ENCODE peak calls at places on chromosomes 7 and 10, in nine cellular contexts. K is C1 segment of cervical spinal cord; B is NCI-H1105 treated with DMSO at 0.1 percent for 48 hours; O is ureter; D is naive thymus-derived CD4-positive, alpha-beta T cell; C is naive B cell; F is choroid plexus epithelial cell; L is HS-5; I is DMS 273 treated with DMSO at 0.1 percent for 48 hours. X is an unnamed sample.

GRCh38 chr7:49789736-49790135 is 16.3 kb downstream of the VWC2 start:
- DNase-seq in K (no peak), B (no peak), O (no peak), D (no peak), C (no peak), F (no peak), L (no peak), I (no peak), X (no peak)

GRCh38 chr10:70662362-70663220 is 9.7 kb upstream of the ADAMTS14 start:
- DNase-seq in K (no peak), B (no peak), O (no peak), D (no peak), C (no peak), F (peak), L (no peak), I (no peak), X (no peak)

GRCh38 chr10:607545-608196 is 81.8 kb downstream of the DIP2C start:
- DNase-seq in K (no peak), B (no peak), O (no peak), D (no peak), C (no peak), F (no peak), L (no peak), I (no peak), X (no peak)

GRCh38 chr10:3452683-3453388 is 280.3 kb upstream of the PITRM1 start:
- DNase-seq in K (no peak), B (no peak), O (no peak), D (no peak), C (no peak), F (peak), L (peak), I (no peak), X (no peak)

GRCh38 chr10:93742633-93743349 is 14.9 kb upstream of the LGI1 start:
- DNase-seq in K (no peak), B (no peak), O (no peak), D (no peak), C (peak), F (no peak), L (no peak), I (no peak), X (no peak)

GRCh38 chr7:16431646-16432424 is 10.5 kb upstream of the CRPPA start:
- DNase-seq in K (no peak), B (peak), O (no peak), D (no peak), C (peak), F (peak), L (no peak), I (no peak), X (no peak)

GRCh38 chr7:158028971-158029370 is 558.7 kb downstream of the PTPRN2 start:
- DNase-seq in K (no peak), B (no peak), O (no peak), D (no peak), C (no peak), F (no peak), L (no peak), I (no peak), X (no peak)

GRCh38 chr10:63467833-63468232 is 2.1 kb upstream of the JMJD1C start:
- DNase-seq in K (no peak), B (no peak), O (no peak), D (no peak), C (no peak), F (no peak), L (no peak), I (no peak), X (no peak)

GRCh38 chr7:77427996-77428603 is 12.0 kb upstream of the GSAP start:
- DNase-seq in K (no peak), B (no peak), O (no peak), D (no peak), C (no peak), F (peak), L (no peak), I (no peak), X (no peak)

GRCh38 chr10:14507156-14507555 is 176.4 kb upstream of the FRMD4A start:
- DNase-seq in K (no peak), B (peak), O (no peak), D (no peak), C (no peak), F (no peak), L (no peak), I (no peak), X (no peak)

GRCh38 chr7:66597472-66597871 is 31.2 kb upstream of the KCTD7 start:
- DNase-seq in K (no peak), B (no peak), O (no peak), D (no peak), C (no peak), F (no peak), L (no peak), I (no peak), X (no peak)

GRCh38 chr10:12504628-12505027 is 155.3 kb downstream of the CAMK1D start:
- DNase-seq in K (no peak), B (no peak), O (peak), D (no peak), C (no peak), F (no peak), L (no peak), I (no peak), X (no peak)

GRCh38 chr7:82343-83155 is 109.8 kb upstream of the FAM20C start:
- DNase-seq in K (no peak), B (no peak), O (no peak), D (peak), C (no peak), F (no peak), L (no peak), I (no peak), X (no peak)

X was measured in NCI-H446.